ENCODE peak calls at places on chromosome 17, in five cellular contexts. One of them, this sample, is unnamed.
A peak's percentile ranks its signal among the peaks of the same experiment; 100 is the strongest.

GRCh38 chr17:50462446-50462845 is 6.2 kb downstream of the CHAD start:
- DNase-seq in OCI-LY7: no peak
- DNase-seq in DND-41: no peak
- DNase-seq in IMR-90: no peak
- DNase-seq in GM23248: no peak
- DNase-seq in this sample: peak; percentile 73

GRCh38 chr17:82948081-82948511 is 108.3 kb upstream of the ZNF750 start:
- DNase-seq in OCI-LY7: no peak
- DNase-seq in DND-41: no peak
- DNase-seq in IMR-90: no peak
- DNase-seq in GM23248: no peak
- DNase-seq in this sample: no peak

GRCh38 chr17:43393944-43394482 is 4.8 kb upstream of the ARL4D start:
- DNase-seq in OCI-LY7: peak; percentile 86
- DNase-seq in DND-41: peak; percentile 91
- DNase-seq in IMR-90: peak; percentile 83
- DNase-seq in GM23248: peak; percentile 89
- DNase-seq in this sample: peak; percentile 91

GRCh38 chr17:39541652-39542051 is 66.1 kb downstream of the NEUROD2 start:
- DNase-seq in OCI-LY7: no peak
- DNase-seq in DND-41: no peak
- DNase-seq in IMR-90: no peak
- DNase-seq in GM23248: no peak
- DNase-seq in this sample: no peak

GRCh38 chr17:79033046-79033616 is 9.2 kb downstream of the C1QTNF1 start:
- DNase-seq in OCI-LY7: no peak
- DNase-seq in DND-41: no peak
- DNase-seq in IMR-90: no peak
- DNase-seq in GM23248: no peak
- DNase-seq in this sample: peak; percentile 23

GRCh38 chr17:66255527-66255971 is 26.3 kb upstream of the APOH start:
- DNase-seq in OCI-LY7: no peak
- DNase-seq in DND-41: no peak
- DNase-seq in IMR-90: no peak
- DNase-seq in GM23248: no peak
- DNase-seq in this sample: no peak

GRCh38 chr17:55152236-55152635 is 112.5 kb upstream of the HLF start:
- DNase-seq in OCI-LY7: no peak
- DNase-seq in DND-41: no peak
- DNase-seq in IMR-90: peak; percentile 61
- DNase-seq in GM23248: no peak
- DNase-seq in this sample: no peak

GRCh38 chr17:73595068-73595865 is 49.0 kb downstream of the SDK2 start:
- DNase-seq in OCI-LY7: peak; percentile 55
- DNase-seq in DND-41: peak; percentile 30
- DNase-seq in IMR-90: no peak
- DNase-seq in GM23248: no peak
- DNase-seq in this sample: peak; percentile 69

GRCh38 chr17:1473841-1474240 is 17.8 kb upstream of the CRK start:
- DNase-seq in OCI-LY7: no peak
- DNase-seq in DND-41: no peak
- DNase-seq in IMR-90: no peak
- DNase-seq in GM23248: no peak
- DNase-seq in this sample: no peak

GRCh38 chr17:17694229-17695081 is 13.2 kb downstream of the RAI1 start:
- DNase-seq in OCI-LY7: peak; percentile 73
- DNase-seq in DND-41: peak; percentile 78
- DNase-seq in IMR-90: peak; percentile 55
- DNase-seq in GM23248: peak; percentile 85
- DNase-seq in this sample: peak; percentile 98

GRCh38 chr17:80312621-80313135 is 52.0 kb downstream of the RNF213 start:
- DNase-seq in OCI-LY7: no peak
- DNase-seq in DND-41: no peak
- DNase-seq in IMR-90: no peak
- DNase-seq in GM23248: no peak
- DNase-seq in this sample: no peak

GRCh38 chr17:28494445-28495188 is 11.5 kb upstream of the FOXN1 start:
- DNase-seq in OCI-LY7: peak; percentile 73
- DNase-seq in DND-41: peak; percentile 78
- DNase-seq in IMR-90: peak; percentile 52
- DNase-seq in GM23248: peak; percentile 76
- DNase-seq in this sample: peak; percentile 99

GRCh38 chr17:19659366-19660177 is 11.0 kb downstream of the ALDH3A2 start:
- DNase-seq in OCI-LY7: no peak
- DNase-seq in DND-41: no peak
- DNase-seq in IMR-90: no peak
- DNase-seq in GM23248: no peak
- DNase-seq in this sample: no peak
- H3K4me2 ChIP-seq in OCI-LY7: no peak overlapping the region
- H3K4me2 ChIP-seq in DND-41: no peak overlapping the region
- H3K4me2 ChIP-seq in IMR-90: no peak overlapping the region
- H3K4me2 ChIP-seq in GM23248: no peak overlapping the region
- H3K4me2 ChIP-seq in this sample: no peak overlapping the region

GRCh38 chr17:7015587-7016020 is 3.2 kb downstream of the RNASEK start:
- DNase-seq in OCI-LY7: no peak
- DNase-seq in DND-41: no peak
- DNase-seq in IMR-90: no peak
- DNase-seq in GM23248: peak; percentile 55
- DNase-seq in this sample: peak; percentile 82
- H3K4me3 ChIP-seq in OCI-LY7: peak overlapping the region; percentile 82
- H3K4me3 ChIP-seq in DND-41: peak overlapping the region; percentile 98
- H3K4me3 ChIP-seq in IMR-90: peak overlapping the region; percentile 67
- H3K4me3 ChIP-seq in GM23248: peak overlapping the region; percentile 95
- H3K4me3 ChIP-seq in this sample: peak overlapping the region; percentile 81

GRCh38 chr17:81396278-81396721 is 1.0 kb downstream of the BAHCC1 start:
- DNase-seq in OCI-LY7: no peak
- DNase-seq in DND-41: no peak
- DNase-seq in IMR-90: no peak
- DNase-seq in GM23248: no peak
- DNase-seq in this sample: peak; percentile 85

GRCh38 chr17:81396722-81397313 is 1.6 kb downstream of the BAHCC1 start:
- DNase-seq in OCI-LY7: no peak
- DNase-seq in DND-41: peak; percentile 66
- DNase-seq in IMR-90: no peak
- DNase-seq in GM23248: peak; percentile 66
- DNase-seq in this sample: peak; percentile 93

GRCh38 chr17:81394831-81395599 is at the start of gene BAHCC1:
- DNase-seq in OCI-LY7: peak; percentile 100
- DNase-seq in DND-41: peak; percentile 98
- DNase-seq in IMR-90: peak; percentile 100
- DNase-seq in GM23248: peak; percentile 100
- DNase-seq in this sample: peak; percentile 100

GRCh38 chr17:81394377-81394747 is 895 bp upstream of the BAHCC1 start:
- DNase-seq in OCI-LY7: no peak
- DNase-seq in DND-41: no peak
- DNase-seq in IMR-90: no peak
- DNase-seq in GM23248: peak; percentile 52
- DNase-seq in this sample: no peak

GRCh38 chr17:81395600-81396277 is 482 bp downstream of the BAHCC1 start:
- DNase-seq in OCI-LY7: no peak
- DNase-seq in DND-41: no peak
- DNase-seq in IMR-90: no peak
- DNase-seq in GM23248: peak; percentile 54
- DNase-seq in this sample: peak; percentile 87
- H2AFZ ChIP-seq in OCI-LY7: peak overlapping the region; percentile 84
- H2AFZ ChIP-seq in DND-41: no peak overlapping the region
- H2AFZ ChIP-seq in IMR-90: peak overlapping the region; percentile 80
- H2AFZ ChIP-seq in GM23248: peak overlapping the region; percentile 13
- H2AFZ ChIP-seq in this sample: no peak overlapping the region

DNA sequence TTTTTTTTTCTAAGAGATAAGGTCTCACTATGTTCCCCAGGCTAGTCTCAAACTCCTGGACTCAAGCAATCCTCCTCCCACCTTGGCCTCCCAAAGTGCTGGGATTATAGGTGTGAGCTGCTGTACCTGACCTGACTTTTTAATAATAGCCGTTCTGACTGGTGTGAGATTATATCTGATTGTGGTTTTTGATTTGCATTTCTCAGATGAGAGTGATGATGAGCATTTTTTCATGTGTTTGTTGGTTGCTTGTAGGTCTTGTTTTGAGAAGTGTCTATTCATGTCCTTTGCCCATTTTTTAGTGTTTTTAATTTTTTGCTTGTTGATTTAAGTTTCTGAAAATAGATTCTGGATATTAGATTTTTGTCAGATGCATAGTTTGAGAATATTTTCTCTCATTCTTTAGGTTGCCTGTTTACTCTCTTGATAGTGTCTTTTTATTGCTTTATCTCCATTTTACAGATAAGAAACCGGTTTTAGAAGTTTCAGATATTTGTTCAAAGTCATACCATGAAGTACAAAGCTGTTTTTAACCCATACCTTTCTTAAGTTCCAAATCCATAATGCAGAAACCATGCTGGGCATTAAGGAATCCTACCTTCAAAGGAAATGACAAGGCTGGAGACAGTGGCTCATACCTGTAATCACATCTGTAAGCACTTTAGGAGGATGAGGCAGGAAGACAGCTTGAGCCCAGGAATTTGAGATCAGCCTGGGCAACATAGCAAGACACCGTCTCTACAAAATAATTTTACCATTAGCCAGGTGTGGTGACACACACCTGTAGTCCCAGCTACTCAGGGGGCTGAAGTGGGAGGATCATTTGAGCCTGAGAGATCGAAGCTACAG is 168.4 kb upstream of the TBX2 start:
- DNase-seq in OCI-LY7: no peak
- DNase-seq in DND-41: no peak
- DNase-seq in IMR-90: no peak
- DNase-seq in GM23248: no peak
- DNase-seq in this sample: no peak
- H3K4me2 ChIP-seq in OCI-LY7: no peak overlapping the region
- H3K4me2 ChIP-seq in DND-41: no peak overlapping the region
- H3K4me2 ChIP-seq in IMR-90: no peak overlapping the region
- H3K4me2 ChIP-seq in GM23248: no peak overlapping the region
- H3K4me2 ChIP-seq in this sample: no peak overlapping the region

GRCh38 chr17:71713846-71714245 is 407.0 kb upstream of the SOX9 start:
- DNase-seq in OCI-LY7: no peak
- DNase-seq in DND-41: no peak
- DNase-seq in IMR-90: no peak
- DNase-seq in GM23248: no peak
- DNase-seq in this sample: no peak
- H3K4me3 ChIP-seq in OCI-LY7: no peak overlapping the region
- H3K4me3 ChIP-seq in DND-41: no peak overlapping the region
- H3K4me3 ChIP-seq in IMR-90: no peak overlapping the region
- H3K4me3 ChIP-seq in GM23248: no peak overlapping the region
- H3K4me3 ChIP-seq in this sample: no peak overlapping the region

This sample was measured in osteoblast.